ENCODE peak calls at places on chromosomes 4 and X, in five cellular contexts. One of them, this sample, is unnamed.

GRCh38 chr4:27915822-27916221 is 1055.2 kb downstream of the STIM2 start:
- DNase-seq in AG10803: no peak
- DNase-seq in foreskin fibroblast: no peak
- DNase-seq in GM13977: no peak
- DNase-seq in left lung: no peak
- DNase-seq in this sample: no peak

GRCh38 chrX:15985937-15986336 is 131.3 kb upstream of the AP1S2 start:
- DNase-seq in AG10803: no peak
- DNase-seq in foreskin fibroblast: no peak
- DNase-seq in GM13977: no peak
- DNase-seq in left lung: no peak
- DNase-seq in this sample: no peak

GRCh38 chrX:151726751-151727150 is 7.8 kb upstream of the CNGA2 start:
- DNase-seq in AG10803: no peak
- DNase-seq in foreskin fibroblast: no peak
- DNase-seq in GM13977: no peak
- DNase-seq in left lung: no peak
- DNase-seq in this sample: no peak

GRCh38 chrX:144732588-144732987 is 514.7 kb upstream of the SPANXN1 start:
- DNase-seq in AG10803: peak; percentile 13
- DNase-seq in foreskin fibroblast: no peak
- DNase-seq in GM13977: no peak
- DNase-seq in left lung: no peak
- DNase-seq in this sample: no peak

GRCh38 chr4:155025762-155026457 is 182.5 kb upstream of the NPY2R start:
- DNase-seq in AG10803: no peak
- DNase-seq in foreskin fibroblast: no peak
- DNase-seq in GM13977: no peak
- DNase-seq in left lung: no peak
- DNase-seq in this sample: no peak

GRCh38 chr4:3311489-3312171 is 18.8 kb downstream of the RGS12 start:
- DNase-seq in AG10803: no peak
- DNase-seq in foreskin fibroblast: no peak
- DNase-seq in GM13977: no peak
- DNase-seq in left lung: no peak
- DNase-seq in this sample: no peak

GRCh38 chr4:7444314-7444713 is 9.6 kb upstream of the PSAPL1 start:
- DNase-seq in AG10803: no peak
- DNase-seq in foreskin fibroblast: no peak
- DNase-seq in GM13977: no peak
- DNase-seq in left lung: peak; percentile 38
- DNase-seq in this sample: no peak

GRCh38 chrX:68832516-68833447 is 4.0 kb downstream of the EFNB1 start:
- DNase-seq in AG10803: no peak
- DNase-seq in foreskin fibroblast: no peak
- DNase-seq in GM13977: no peak
- DNase-seq in left lung: no peak
- DNase-seq in this sample: peak; percentile 51

GRCh38 chr4:136917312-136918110 is 614.8 kb downstream of the PCDH18 start:
- DNase-seq in AG10803: no peak
- DNase-seq in foreskin fibroblast: no peak
- DNase-seq in GM13977: no peak
- DNase-seq in left lung: peak; percentile 37
- DNase-seq in this sample: peak; percentile 72

GRCh38 chrX:581066-581465 is 49.5 kb upstream of the SHOX start:
- DNase-seq in AG10803: no peak
- DNase-seq in foreskin fibroblast: no peak
- DNase-seq in GM13977: no peak
- DNase-seq in left lung: no peak
- DNase-seq in this sample: no peak

GRCh38 chrX:119698835-119699234 is 5.9 kb upstream of the SEPTIN6 start:
- DNase-seq in AG10803: peak; percentile 82
- DNase-seq in foreskin fibroblast: peak; percentile 46
- DNase-seq in GM13977: peak; percentile 53
- DNase-seq in left lung: no peak
- DNase-seq in this sample: no peak

GRCh38 chr4:786861-787300 is 39.0 kb downstream of the CPLX1 start:
- DNase-seq in AG10803: no peak
- DNase-seq in foreskin fibroblast: no peak
- DNase-seq in GM13977: no peak
- DNase-seq in left lung: peak; percentile 78
- DNase-seq in this sample: peak; percentile 79

GRCh38 chr4:125728568-125728967 is 413.8 kb downstream of the FAT4 start:
- DNase-seq in AG10803: peak; percentile 94
- DNase-seq in foreskin fibroblast: peak; percentile 93
- DNase-seq in GM13977: no peak
- DNase-seq in left lung: no peak
- DNase-seq in this sample: no peak

DNA sequence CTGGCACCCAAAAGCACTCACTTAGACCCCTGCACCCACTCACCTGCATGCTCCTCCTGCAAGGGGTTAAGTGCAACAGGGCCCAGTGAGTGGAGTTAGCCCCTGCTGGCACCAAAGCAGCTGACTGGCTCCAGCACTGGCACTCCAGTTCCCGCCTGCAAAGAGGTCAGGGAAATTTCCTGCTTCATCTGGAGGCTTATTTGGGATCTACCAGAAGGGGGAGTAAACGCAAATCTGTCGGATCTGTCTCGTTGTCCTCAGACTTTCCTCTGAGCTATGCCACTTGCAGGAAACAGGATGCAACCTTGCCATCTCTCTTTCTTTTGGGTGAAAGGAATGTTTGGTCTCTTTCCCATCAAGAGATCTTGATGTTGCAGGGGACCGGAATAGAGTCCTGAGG is 435.6 kb downstream of the PCDH10 start:
- DNase-seq in AG10803: no peak
- DNase-seq in foreskin fibroblast: no peak
- DNase-seq in GM13977: no peak
- DNase-seq in left lung: no peak
- DNase-seq in this sample: no peak
- TF ChIP-seq CTCF in AG10803: no peak
- TF ChIP-seq CTCF in foreskin fibroblast: no peak
- TF ChIP-seq CTCF in GM13977: no peak
- TF ChIP-seq CTCF in left lung: no peak
- TF ChIP-seq CTCF in this sample: peak; percentile 36

GRCh38 chrX:39249999-39250398 is 448.7 kb downstream of the MID1IP1 start:
- DNase-seq in AG10803: no peak
- DNase-seq in foreskin fibroblast: no peak
- DNase-seq in GM13977: no peak
- DNase-seq in left lung: no peak
- DNase-seq in this sample: no peak
- TF ChIP-seq CTCF in AG10803: no peak
- TF ChIP-seq CTCF in foreskin fibroblast: no peak
- TF ChIP-seq CTCF in GM13977: no peak
- TF ChIP-seq CTCF in left lung: no peak
- TF ChIP-seq CTCF in this sample: no peak

DNA sequence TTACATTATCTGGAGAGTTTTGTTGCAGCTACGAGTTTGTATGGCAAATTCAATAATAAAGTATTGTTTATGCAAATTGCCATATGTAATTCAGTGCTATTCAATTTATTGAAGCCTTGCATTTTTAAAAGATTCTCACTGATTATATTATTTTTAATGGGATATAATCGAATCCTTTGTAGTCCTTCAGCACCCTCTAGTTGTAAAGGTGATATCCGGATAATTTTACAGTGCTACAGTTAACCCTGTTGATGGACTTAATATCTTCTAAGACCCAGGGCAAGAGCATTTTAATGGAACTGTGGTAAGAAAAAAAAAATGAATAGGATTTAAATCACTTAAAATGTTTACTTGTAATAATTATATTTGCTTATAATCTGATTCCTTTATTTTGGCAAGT is 48.5 kb upstream of the GRIA2 start:
- DNase-seq in AG10803: peak; percentile 22
- DNase-seq in foreskin fibroblast: peak; percentile 4
- DNase-seq in GM13977: no peak
- DNase-seq in left lung: no peak
- DNase-seq in this sample: no peak
- TF ChIP-seq CTCF in AG10803: peak; percentile 50
- TF ChIP-seq CTCF in foreskin fibroblast: peak; percentile 16
- TF ChIP-seq CTCF in GM13977: no peak
- TF ChIP-seq CTCF in left lung: no peak
- TF ChIP-seq CTCF in this sample: peak; percentile 71

GRCh38 chr4:5338511-5338910 is 287.2 kb downstream of the STK32B start:
- DNase-seq in AG10803: peak; percentile 60
- DNase-seq in foreskin fibroblast: no peak
- DNase-seq in GM13977: no peak
- DNase-seq in left lung: no peak
- DNase-seq in this sample: no peak
- TF ChIP-seq CTCF in AG10803: no peak
- TF ChIP-seq CTCF in foreskin fibroblast: no peak
- TF ChIP-seq CTCF in GM13977: no peak
- TF ChIP-seq CTCF in left lung: no peak
- TF ChIP-seq CTCF in this sample: no peak

GRCh38 chr4:121943941-121944340 is 7.9 kb downstream of the TRPC3 start:
- DNase-seq in AG10803: no peak
- DNase-seq in foreskin fibroblast: no peak
- DNase-seq in GM13977: no peak
- DNase-seq in left lung: no peak
- DNase-seq in this sample: no peak
- TF ChIP-seq CTCF in AG10803: peak; percentile 21
- TF ChIP-seq CTCF in foreskin fibroblast: peak; percentile 33
- TF ChIP-seq CTCF in GM13977: peak; percentile 56
- TF ChIP-seq CTCF in left lung: no peak
- TF ChIP-seq CTCF in this sample: peak; percentile 51